ENCODE peak calls at places on chromosome 7, in ten cellular contexts. One of them, this sample, is unnamed.

GRCh38 chr7:104963991-104964385 is 50.0 kb upstream of the KMT2E start:
- DNase-seq in tibial artery: no peak
- DNase-seq in mesendoderm: peak; percentile 57
- DNase-seq in ascending aorta: no peak
- DNase-seq in psoas muscle: no peak
- DNase-seq in heart right ventricle: no peak
- DNase-seq in right atrium auricular region: no peak
- DNase-seq in uterus: no peak
- DNase-seq in CD8-positive, alpha-beta memory T cell: no peak
- DNase-seq in esophagus squamous epithelium: no peak
- DNase-seq in this sample: no peak

GRCh38 chr7:1249731-1250130 is 17.1 kb downstream of the UNCX start:
- DNase-seq in mesendoderm: no peak
- DNase-seq in heart right ventricle: no peak
- DNase-seq in tibial artery: no peak
- DNase-seq in psoas muscle: peak; percentile 6
- DNase-seq in esophagus squamous epithelium: no peak
- DNase-seq in ascending aorta: no peak
- DNase-seq in uterus: no peak
- DNase-seq in CD8-positive, alpha-beta memory T cell: no peak
- DNase-seq in right atrium auricular region: no peak
- DNase-seq in this sample: no peak

GRCh38 chr7:2645274-2645868 is 13.6 kb downstream of the TTYH3 start:
- DNase-seq in right atrium auricular region: no peak
- DNase-seq in CD8-positive, alpha-beta memory T cell: peak; percentile 20
- DNase-seq in heart right ventricle: no peak
- DNase-seq in tibial artery: no peak
- DNase-seq in esophagus squamous epithelium: no peak
- DNase-seq in mesendoderm: peak; percentile 86
- DNase-seq in uterus: no peak
- DNase-seq in psoas muscle: no peak
- DNase-seq in ascending aorta: no peak
- DNase-seq in this sample: no peak

GRCh38 chr7:80748302-80749042 is 110.0 kb downstream of the CD36 start:
- DNase-seq in psoas muscle: no peak
- DNase-seq in ascending aorta: no peak
- DNase-seq in right atrium auricular region: no peak
- DNase-seq in mesendoderm: no peak
- DNase-seq in CD8-positive, alpha-beta memory T cell: no peak
- DNase-seq in heart right ventricle: no peak
- DNase-seq in esophagus squamous epithelium: no peak
- DNase-seq in tibial artery: no peak
- DNase-seq in uterus: no peak
- DNase-seq in this sample: no peak

GRCh38 chr7:50807026-50807730 is 24.5 kb upstream of the GRB10 start:
- DNase-seq in psoas muscle: no peak
- DNase-seq in right atrium auricular region: no peak
- DNase-seq in heart right ventricle: no peak
- DNase-seq in tibial artery: no peak
- DNase-seq in esophagus squamous epithelium: no peak
- DNase-seq in mesendoderm: no peak
- DNase-seq in ascending aorta: no peak
- DNase-seq in uterus: no peak
- DNase-seq in CD8-positive, alpha-beta memory T cell: no peak
- DNase-seq in this sample: no peak

GRCh38 chr7:26284995-26285632 is 6.5 kb upstream of the SNX10 start:
- DNase-seq in right atrium auricular region: no peak
- DNase-seq in mesendoderm: peak; percentile 25
- DNase-seq in CD8-positive, alpha-beta memory T cell: no peak
- DNase-seq in tibial artery: no peak
- DNase-seq in uterus: no peak
- DNase-seq in psoas muscle: no peak
- DNase-seq in ascending aorta: no peak
- DNase-seq in esophagus squamous epithelium: no peak
- DNase-seq in heart right ventricle: no peak
- DNase-seq in this sample: no peak

GRCh38 chr7:34128762-34129161 is 223.4 kb downstream of the BMPER start:
- DNase-seq in esophagus squamous epithelium: no peak
- DNase-seq in tibial artery: no peak
- DNase-seq in ascending aorta: no peak
- DNase-seq in CD8-positive, alpha-beta memory T cell: no peak
- DNase-seq in psoas muscle: no peak
- DNase-seq in mesendoderm: no peak
- DNase-seq in right atrium auricular region: no peak
- DNase-seq in uterus: no peak
- DNase-seq in heart right ventricle: no peak
- DNase-seq in this sample: no peak

GRCh38 chr7:101418694-101419093 is 56.0 kb downstream of the COL26A1 start:
- DNase-seq in tibial artery: no peak
- DNase-seq in heart right ventricle: no peak
- DNase-seq in mesendoderm: no peak
- DNase-seq in ascending aorta: no peak
- DNase-seq in uterus: no peak
- DNase-seq in esophagus squamous epithelium: no peak
- DNase-seq in CD8-positive, alpha-beta memory T cell: no peak
- DNase-seq in right atrium auricular region: no peak
- DNase-seq in psoas muscle: no peak
- DNase-seq in this sample: no peak

GRCh38 chr7:36145686-36146085 is 7.4 kb upstream of the EEPD1 start:
- DNase-seq in esophagus squamous epithelium: no peak
- DNase-seq in CD8-positive, alpha-beta memory T cell: no peak
- DNase-seq in tibial artery: no peak
- DNase-seq in ascending aorta: no peak
- DNase-seq in mesendoderm: no peak
- DNase-seq in psoas muscle: no peak
- DNase-seq in uterus: no peak
- DNase-seq in right atrium auricular region: no peak
- DNase-seq in heart right ventricle: no peak
- DNase-seq in this sample: no peak

GRCh38 chr7:132941905-132942304 is 140.0 kb downstream of the CHCHD3 start:
- DNase-seq in tibial artery: no peak
- DNase-seq in uterus: no peak
- DNase-seq in right atrium auricular region: no peak
- DNase-seq in psoas muscle: no peak
- DNase-seq in mesendoderm: no peak
- DNase-seq in CD8-positive, alpha-beta memory T cell: no peak
- DNase-seq in ascending aorta: no peak
- DNase-seq in esophagus squamous epithelium: no peak
- DNase-seq in heart right ventricle: no peak
- DNase-seq in this sample: no peak

GRCh38 chr7:87218941-87219544 is 489 bp downstream of the TMEM243 start:
- DNase-seq in psoas muscle: peak; percentile 59
- DNase-seq in CD8-positive, alpha-beta memory T cell: peak; percentile 34
- DNase-seq in uterus: peak; percentile 57
- DNase-seq in tibial artery: peak; percentile 78
- DNase-seq in ascending aorta: no peak
- DNase-seq in mesendoderm: peak; percentile 88
- DNase-seq in esophagus squamous epithelium: no peak
- DNase-seq in heart right ventricle: peak; percentile 59
- DNase-seq in right atrium auricular region: peak; percentile 82
- DNase-seq in this sample: no peak

GRCh38 chr7:49324707-49325106 is 400.4 kb downstream of the CDC14C start:
- DNase-seq in ascending aorta: no peak
- DNase-seq in CD8-positive, alpha-beta memory T cell: no peak
- DNase-seq in mesendoderm: peak; percentile 33
- DNase-seq in uterus: no peak
- DNase-seq in tibial artery: no peak
- DNase-seq in heart right ventricle: no peak
- DNase-seq in psoas muscle: no peak
- DNase-seq in esophagus squamous epithelium: no peak
- DNase-seq in right atrium auricular region: no peak
- DNase-seq in this sample: no peak

GRCh38 chr7:24570983-24571382 is 2.3 kb upstream of the PALS2 start:
- DNase-seq in CD8-positive, alpha-beta memory T cell: no peak
- DNase-seq in psoas muscle: no peak
- DNase-seq in uterus: no peak
- DNase-seq in tibial artery: no peak
- DNase-seq in heart right ventricle: no peak
- DNase-seq in right atrium auricular region: no peak
- DNase-seq in mesendoderm: no peak
- DNase-seq in ascending aorta: no peak
- DNase-seq in esophagus squamous epithelium: no peak
- DNase-seq in this sample: no peak

GRCh38 chr7:76023002-76023401 is 24.8 kb downstream of the STYXL1 start:
- DNase-seq in mesendoderm: peak; percentile 26
- DNase-seq in CD8-positive, alpha-beta memory T cell: no peak
- DNase-seq in right atrium auricular region: no peak
- DNase-seq in ascending aorta: no peak
- DNase-seq in tibial artery: peak; percentile 40
- DNase-seq in heart right ventricle: no peak
- DNase-seq in esophagus squamous epithelium: no peak
- DNase-seq in psoas muscle: no peak
- DNase-seq in uterus: no peak
- DNase-seq in this sample: no peak

GRCh38 chr7:123770378-123770777 is 21.6 kb upstream of the WASL start:
- DNase-seq in tibial artery: no peak
- DNase-seq in CD8-positive, alpha-beta memory T cell: no peak
- DNase-seq in esophagus squamous epithelium: no peak
- DNase-seq in uterus: no peak
- DNase-seq in mesendoderm: no peak
- DNase-seq in psoas muscle: no peak
- DNase-seq in ascending aorta: no peak
- DNase-seq in right atrium auricular region: no peak
- DNase-seq in heart right ventricle: no peak
- DNase-seq in this sample: no peak

GRCh38 chr7:33072471-33072870 is 9.9 kb upstream of the NT5C3A start:
- DNase-seq in uterus: no peak
- DNase-seq in heart right ventricle: no peak
- DNase-seq in psoas muscle: no peak
- DNase-seq in mesendoderm: no peak
- DNase-seq in tibial artery: no peak
- DNase-seq in esophagus squamous epithelium: no peak
- DNase-seq in ascending aorta: no peak
- DNase-seq in right atrium auricular region: no peak
- DNase-seq in CD8-positive, alpha-beta memory T cell: no peak
- DNase-seq in this sample: no peak

GRCh38 chr7:97732567-97733275 is 835 bp downstream of the TAC1 start:
- DNase-seq in esophagus squamous epithelium: no peak
- DNase-seq in uterus: no peak
- DNase-seq in CD8-positive, alpha-beta memory T cell: no peak
- DNase-seq in right atrium auricular region: no peak
- DNase-seq in psoas muscle: no peak
- DNase-seq in ascending aorta: no peak
- DNase-seq in mesendoderm: peak; percentile 39
- DNase-seq in tibial artery: no peak
- DNase-seq in heart right ventricle: no peak
- DNase-seq in this sample: no peak

GRCh38 chr7:111029574-111030357 is 61.2 kb upstream of the LRRN3 start:
- DNase-seq in mesendoderm: no peak
- DNase-seq in uterus: no peak
- DNase-seq in heart right ventricle: no peak
- DNase-seq in tibial artery: peak; percentile 49
- DNase-seq in ascending aorta: no peak
- DNase-seq in CD8-positive, alpha-beta memory T cell: no peak
- DNase-seq in right atrium auricular region: peak; percentile 62
- DNase-seq in psoas muscle: no peak
- DNase-seq in esophagus squamous epithelium: no peak
- DNase-seq in this sample: no peak

GRCh38 chr7:19268737-19269136 is 123.5 kb upstream of the FERD3L start:
- DNase-seq in heart right ventricle: no peak
- DNase-seq in right atrium auricular region: no peak
- DNase-seq in esophagus squamous epithelium: no peak
- DNase-seq in uterus: no peak
- DNase-seq in psoas muscle: no peak
- DNase-seq in tibial artery: no peak
- DNase-seq in ascending aorta: no peak
- DNase-seq in mesendoderm: no peak
- DNase-seq in CD8-positive, alpha-beta memory T cell: no peak
- DNase-seq in this sample: no peak

DNA sequence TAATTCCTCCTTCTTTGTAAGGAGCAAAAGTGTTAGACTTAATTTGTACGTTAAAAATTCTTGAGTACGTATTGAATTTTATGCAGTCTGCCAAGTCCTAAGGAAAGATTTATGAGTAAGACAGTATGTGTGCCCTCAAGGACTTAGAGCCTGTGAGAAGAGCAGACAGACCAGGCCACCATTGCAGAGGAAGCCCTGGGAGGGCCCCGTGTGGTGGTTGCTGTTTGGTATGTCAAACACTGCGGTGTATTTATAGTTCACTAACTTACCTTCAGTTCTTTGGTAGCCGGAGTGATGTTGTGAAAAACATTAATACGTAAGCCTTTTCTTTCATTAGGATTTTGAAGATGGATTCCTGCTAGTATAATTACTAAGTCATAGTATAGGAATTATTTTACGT is 82.9 kb downstream of the GALNT11 start:
- DNase-seq in psoas muscle: no peak
- DNase-seq in esophagus squamous epithelium: no peak
- DNase-seq in uterus: no peak
- DNase-seq in tibial artery: no peak
- DNase-seq in CD8-positive, alpha-beta memory T cell: no peak
- DNase-seq in ascending aorta: no peak
- DNase-seq in mesendoderm: peak; percentile 42
- DNase-seq in heart right ventricle: no peak
- DNase-seq in right atrium auricular region: no peak
- DNase-seq in this sample: no peak
- H3K36me3 ChIP-seq in psoas muscle: no peaks in the 10 kb centered on the region
- H3K36me3 ChIP-seq in esophagus squamous epithelium: peaks cover 11% of the 10 kb centered on the region
- H3K36me3 ChIP-seq in uterus: no peaks in the 10 kb centered on the region
- H3K36me3 ChIP-seq in tibial artery: peaks cover 65% of the 10 kb centered on the region
- H3K36me3 ChIP-seq in CD8-positive, alpha-beta memory T cell: peaks cover 10% of the 10 kb centered on the region
- H3K36me3 ChIP-seq in ascending aorta: peaks cover 51% of the 10 kb centered on the region
- H3K36me3 ChIP-seq in mesendoderm: peaks cover 1% of the 10 kb centered on the region
- H3K36me3 ChIP-seq in heart right ventricle: no peaks in the 10 kb centered on the region
- H3K36me3 ChIP-seq in right atrium auricular region: peaks cover 33% of the 10 kb centered on the region
- H3K36me3 ChIP-seq in this sample: no peaks in the 10 kb centered on the region

GRCh38 chr7:78852951-78853350 is 600.5 kb downstream of the MAGI2 start:
- DNase-seq in right atrium auricular region: no peak
- DNase-seq in psoas muscle: no peak
- DNase-seq in mesendoderm: no peak
- DNase-seq in uterus: no peak
- DNase-seq in tibial artery: no peak
- DNase-seq in ascending aorta: no peak
- DNase-seq in CD8-positive, alpha-beta memory T cell: no peak
- DNase-seq in esophagus squamous epithelium: no peak
- DNase-seq in heart right ventricle: no peak
- DNase-seq in this sample: no peak
- H3K4me1 ChIP-seq in right atrium auricular region: no peaks in the 10 kb centered on the region
- H3K4me1 ChIP-seq in psoas muscle: no peaks in the 10 kb centered on the region
- H3K4me1 ChIP-seq in mesendoderm: no peaks in the 10 kb centered on the region
- H3K4me1 ChIP-seq in uterus: no peaks in the 10 kb centered on the region
- H3K4me1 ChIP-seq in tibial artery: no peaks in the 10 kb centered on the region
- H3K4me1 ChIP-seq in ascending aorta: no peaks in the 10 kb centered on the region
- H3K4me1 ChIP-seq in CD8-positive, alpha-beta memory T cell: no peaks in the 10 kb centered on the region
- H3K4me1 ChIP-seq in esophagus squamous epithelium: no peaks in the 10 kb centered on the region
- H3K4me1 ChIP-seq in heart right ventricle: no peaks in the 10 kb centered on the region
- H3K4me1 ChIP-seq in this sample: no peaks in the 10 kb centered on the region

GRCh38 chr7:66800591-66800990 is 60.1 kb downstream of the RABGEF1 start:
- DNase-seq in tibial artery: no peak
- DNase-seq in mesendoderm: no peak
- DNase-seq in heart right ventricle: no peak
- DNase-seq in esophagus squamous epithelium: no peak
- DNase-seq in psoas muscle: no peak
- DNase-seq in CD8-positive, alpha-beta memory T cell: no peak
- DNase-seq in right atrium auricular region: no peak
- DNase-seq in uterus: no peak
- DNase-seq in ascending aorta: no peak
- DNase-seq in this sample: no peak
- H3K36me3 ChIP-seq in tibial artery: peaks cover 100% of the 10 kb centered on the region
- H3K36me3 ChIP-seq in mesendoderm: peaks cover 1% of the 10 kb centered on the region
- H3K36me3 ChIP-seq in heart right ventricle: no peaks in the 10 kb centered on the region
- H3K36me3 ChIP-seq in esophagus squamous epithelium: peaks cover 44% of the 10 kb centered on the region
- H3K36me3 ChIP-seq in psoas muscle: peaks cover 20% of the 10 kb centered on the region
- H3K36me3 ChIP-seq in CD8-positive, alpha-beta memory T cell: peaks cover 36% of the 10 kb centered on the region
- H3K36me3 ChIP-seq in right atrium auricular region: peaks cover 74% of the 10 kb centered on the region
- H3K36me3 ChIP-seq in uterus: no peaks in the 10 kb centered on the region
- H3K36me3 ChIP-seq in ascending aorta: peaks cover 86% of the 10 kb centered on the region
- H3K36me3 ChIP-seq in this sample: no peaks in the 10 kb centered on the region

GRCh38 chr7:44980393-44981034 is 1.7 kb upstream of the MYO1G start:
- DNase-seq in right atrium auricular region: no peak
- DNase-seq in CD8-positive, alpha-beta memory T cell: peak; percentile 58
- DNase-seq in heart right ventricle: no peak
- DNase-seq in uterus: no peak
- DNase-seq in ascending aorta: peak; percentile 46
- DNase-seq in psoas muscle: no peak
- DNase-seq in mesendoderm: no peak
- DNase-seq in tibial artery: peak; percentile 43
- DNase-seq in esophagus squamous epithelium: no peak
- DNase-seq in this sample: no peak
- H3K4me1 ChIP-seq in right atrium auricular region: no peaks in the 10 kb centered on the region
- H3K4me1 ChIP-seq in CD8-positive, alpha-beta memory T cell: peaks cover 76% of the 10 kb centered on the region
- H3K4me1 ChIP-seq in heart right ventricle: no peaks in the 10 kb centered on the region
- H3K4me1 ChIP-seq in uterus: no peaks in the 10 kb centered on the region
- H3K4me1 ChIP-seq in ascending aorta: no peaks in the 10 kb centered on the region
- H3K4me1 ChIP-seq in psoas muscle: peaks cover 12% of the 10 kb centered on the region
- H3K4me1 ChIP-seq in mesendoderm: peaks cover 3% of the 10 kb centered on the region
- H3K4me1 ChIP-seq in tibial artery: peaks cover 6% of the 10 kb centered on the region
- H3K4me1 ChIP-seq in esophagus squamous epithelium: peaks cover 47% of the 10 kb centered on the region
- H3K4me1 ChIP-seq in this sample: peaks cover 37% of the 10 kb centered on the region

This sample was measured in vagina.